ENCODE peak calls at places on chromosomes 3 and 15, in four cellular contexts. H is NCI-H82, G is NB4, R is cardiac muscle cell. Q is an unnamed sample.

GRCh38 chr15:35603298-35603697 is 57.3 kb upstream of the DPH6 start:
- DNase-seq in H (no peak), G (no peak), R (no peak), Q (no peak)

GRCh38 chr15:92059036-92059970 is 205.8 kb downstream of the SLCO3A1 start:
- DNase-seq in H (no peak), G (no peak), R (no peak), Q (no peak)

GRCh38 chr3:14428087-14429067 is 26.0 kb downstream of the SLC6A6 start:
- DNase-seq in H (no peak), G (no peak), R (no peak), Q (no peak)

GRCh38 chr3:14773691-14774128 is 45.1 kb upstream of the FGD5 start:
- DNase-seq in H (no peak), G (no peak), R (no peak), Q (no peak)

GRCh38 chr3:3200632-3201212 is 21.2 kb upstream of the CRBN start:
- DNase-seq in H (peak; percentile 78), G (peak; percentile 64), R (peak; percentile 85), Q (peak; percentile 67)

GRCh38 chr3:31550452-31551251 is 17.9 kb downstream of the STT3B start:
- DNase-seq in H (peak; percentile 23), G (peak; percentile 43), R (peak; percentile 38), Q (peak; percentile 64)

GRCh38 chr3:51802091-51802720 is 23.2 kb upstream of the IQCF6 start:
- DNase-seq in H (no peak), G (no peak), R (peak; percentile 9), Q (no peak)

GRCh38 chr15:43998607-43999006 is 171.8 kb downstream of the WDR76 start:
- DNase-seq in H (no peak), G (no peak), R (no peak), Q (no peak)

GRCh38 chr3:78368576-78369345 is 1328.9 kb downstream of the ROBO2 start:
- DNase-seq in H (no peak), G (no peak), R (no peak), Q (no peak)

GRCh38 chr15:66580643-66581042 is 14.8 kb upstream of the LCTL start:
- DNase-seq in H (no peak), G (peak; percentile 71), R (no peak), Q (peak; percentile 1)

GRCh38 chr3:112769624-112770023 is 77.0 kb downstream of the CD200R1L start:
- DNase-seq in H (no peak), G (no peak), R (no peak), Q (no peak)

GRCh38 chr3:186193534-186194450 is 84.9 kb upstream of the ETV5 start:
- DNase-seq in H (peak; percentile 69), G (no peak), R (peak; percentile 61), Q (no peak)

GRCh38 chr3:10371167-10371566 is 50.3 kb upstream of the SEC13 start:
- DNase-seq in H (no peak), G (peak; percentile 15), R (no peak), Q (no peak)

GRCh38 chr3:150430272-150430671 is 22.2 kb downstream of the TSC22D2 start:
- DNase-seq in H (no peak), G (no peak), R (no peak), Q (no peak)

GRCh38 chr15:81184188-81184587 is 12.5 kb upstream of the IL16 start:
- DNase-seq in H (peak; percentile 12), G (no peak), R (no peak), Q (no peak)

GRCh38 chr15:90414408-90415028 is 26.5 kb downstream of the IQGAP1 start:
- DNase-seq in H (no peak), G (no peak), R (no peak), Q (no peak)

GRCh38 chr15:94042163-94042954 is 189.0 kb upstream of the MCTP2 start:
- DNase-seq in H (no peak), G (no peak), R (no peak), Q (no peak)

GRCh38 chr15:25596644-25597562 is 158.1 kb upstream of the UBE3A start:
- DNase-seq in H (no peak), G (no peak), R (no peak), Q (no peak)

GRCh38 chr15:56428821-56429458 is 36.0 kb downstream of the MNS1 start:
- DNase-seq in H (peak; percentile 46), G (peak; percentile 40), R (peak; percentile 19), Q (peak; percentile 67)

GRCh38 chr15:91891788-91892187 is 38.3 kb downstream of the SLCO3A1 start:
- DNase-seq in H (peak; percentile 2), G (no peak), R (peak; percentile 88), Q (no peak)

GRCh38 chr15:67652586-67652985 is 110.1 kb downstream of the MAP2K5 start:
- DNase-seq in H (no peak), G (peak; percentile 8), R (no peak), Q (no peak)

GRCh38 chr15:99429681-99430081 is 136.1 kb upstream of the MEF2A start:
- DNase-seq in H (no peak), G (no peak), R (no peak), Q (no peak)

GRCh38 chr3:75737831-75738493 is 47.4 kb downstream of the ZNF717 start:
- DNase-seq in H (no peak), G (peak; percentile 19), R (no peak), Q (no peak)

GRCh38 chr3:69343875-69344274 is 42.0 kb downstream of the FRMD4B start:
- DNase-seq in H (no peak), G (no peak), R (no peak), Q (no peak)

GRCh38 chr3:126417461-126418255 is 22.9 kb downstream of the CFAP100 start:
- DNase-seq in H (no peak), G (no peak), R (no peak), Q (no peak)

GRCh38 chr3:165273411-165273810 is 77.2 kb upstream of the SLITRK3 start:
- DNase-seq in H (no peak), G (no peak), R (no peak), Q (no peak)

GRCh38 chr3:172666873-172667694 is 43.8 kb downstream of the NCEH1 start:
- DNase-seq in H (peak; percentile 96), G (peak; percentile 83), R (peak; percentile 90), Q (peak; percentile 92)

GRCh38 chr3:121794264-121794983 is 40.4 kb downstream of the IQCB1 start:
- DNase-seq in H (no peak), G (no peak), R (no peak), Q (no peak)

GRCh38 chr15:70494861-70495571 is 268.3 kb downstream of the UACA start:
- DNase-seq in H (peak; percentile 88), G (no peak), R (peak; percentile 34), Q (no peak)

GRCh38 chr3:107117922-107118576 is 259.2 kb upstream of the CCDC54 start:
- DNase-seq in H (peak; percentile 89), G (peak; percentile 58), R (peak; percentile 70), Q (peak; percentile 26)